ENCODE peak calls at places on chromosomes 11 and 22, in seven cellular contexts. One of them, this sample, is unnamed.

GRCh38 chr22:43152001-43152354 is 619 bp downstream of the TSPO start:
- DNase-seq in H9: no peak
- DNase-seq in trophoblast cell: no peak
- DNase-seq in H1: no peak
- DNase-seq in mesendoderm: peak
- DNase-seq in IMR-90: no peak
- DNase-seq in mesenchymal stem cell: no peak
- DNase-seq in this sample: no peak

GRCh38 chr11:64600281-64600992 is 9.4 kb downstream of the SLC22A12 start:
- DNase-seq in H9: no peak
- DNase-seq in mesenchymal stem cell: no peak
- DNase-seq in H1: no peak
- DNase-seq in IMR-90: no peak
- DNase-seq in trophoblast cell: no peak
- DNase-seq in mesendoderm: no peak
- DNase-seq in this sample: no peak

GRCh38 chr22:18975434-18976196 is 39.5 kb upstream of the PRODH start:
- DNase-seq in mesenchymal stem cell: no peak
- DNase-seq in IMR-90: no peak
- DNase-seq in H9: no peak
- DNase-seq in mesendoderm: no peak
- DNase-seq in H1: no peak
- DNase-seq in trophoblast cell: no peak
- DNase-seq in this sample: no peak

GRCh38 chr11:113202431-113202830 is 112.0 kb upstream of the TTC12 start:
- DNase-seq in trophoblast cell: peak
- DNase-seq in mesenchymal stem cell: no peak
- DNase-seq in H1: no peak
- DNase-seq in mesendoderm: peak
- DNase-seq in H9: no peak
- DNase-seq in IMR-90: no peak
- DNase-seq in this sample: no peak

GRCh38 chr11:58576792-58577440 is 1.3 kb upstream of the LPXN start:
- DNase-seq in trophoblast cell: no peak
- DNase-seq in mesendoderm: peak
- DNase-seq in mesenchymal stem cell: peak
- DNase-seq in IMR-90: peak
- DNase-seq in H1: no peak
- DNase-seq in H9: no peak
- DNase-seq in this sample: no peak

GRCh38 chr11:66842896-66843775 is at the start of gene RCE1:
- DNase-seq in IMR-90: peak
- DNase-seq in mesendoderm: peak
- DNase-seq in mesenchymal stem cell: peak
- DNase-seq in H9: peak
- DNase-seq in trophoblast cell: peak
- DNase-seq in H1: no peak
- DNase-seq in this sample: peak

GRCh38 chr11:64343740-64344133 is 3.7 kb downstream of the CCDC88B start:
- DNase-seq in H9: peak
- DNase-seq in IMR-90: no peak
- DNase-seq in mesendoderm: no peak
- DNase-seq in mesenchymal stem cell: no peak
- DNase-seq in H1: no peak
- DNase-seq in trophoblast cell: no peak
- DNase-seq in this sample: no peak

GRCh38 chr11:8389034-8389996 is 125.6 kb upstream of the LMO1 start:
- DNase-seq in mesenchymal stem cell: no peak
- DNase-seq in trophoblast cell: no peak
- DNase-seq in H1: no peak
- DNase-seq in H9: no peak
- DNase-seq in mesendoderm: no peak
- DNase-seq in IMR-90: no peak
- DNase-seq in this sample: no peak

GRCh38 chr11:103888541-103888951 is 147.9 kb upstream of the DDI1 start:
- DNase-seq in H1: no peak
- DNase-seq in mesendoderm: peak
- DNase-seq in trophoblast cell: no peak
- DNase-seq in IMR-90: no peak
- DNase-seq in H9: no peak
- DNase-seq in mesenchymal stem cell: no peak
- DNase-seq in this sample: no peak

GRCh38 chr11:103883856-103884255 is 152.6 kb upstream of the DDI1 start:
- DNase-seq in mesenchymal stem cell: no peak
- DNase-seq in H1: no peak
- DNase-seq in IMR-90: no peak
- DNase-seq in trophoblast cell: peak
- DNase-seq in H9: no peak
- DNase-seq in mesendoderm: no peak
- DNase-seq in this sample: no peak

GRCh38 chr11:103889679-103890078 is 146.8 kb upstream of the DDI1 start:
- DNase-seq in H1: no peak
- DNase-seq in H9: no peak
- DNase-seq in mesendoderm: no peak
- DNase-seq in mesenchymal stem cell: no peak
- DNase-seq in IMR-90: peak
- DNase-seq in trophoblast cell: no peak
- DNase-seq in this sample: no peak

GRCh38 chr11:103890654-103891053 is 145.8 kb upstream of the DDI1 start:
- DNase-seq in trophoblast cell: no peak
- DNase-seq in mesendoderm: no peak
- DNase-seq in H9: no peak
- DNase-seq in mesenchymal stem cell: no peak
- DNase-seq in H1: no peak
- DNase-seq in IMR-90: no peak
- DNase-seq in this sample: no peak

GRCh38 chr11:103887001-103887680 is 149.3 kb upstream of the DDI1 start:
- DNase-seq in mesendoderm: no peak
- DNase-seq in H1: no peak
- DNase-seq in H9: no peak
- DNase-seq in IMR-90: no peak
- DNase-seq in trophoblast cell: no peak
- DNase-seq in mesenchymal stem cell: no peak
- DNase-seq in this sample: no peak
- H3K4ac ChIP-seq in mesendoderm: no peak
- H3K4ac ChIP-seq in H1: no peak
- H3K4ac ChIP-seq in H9: no peak
- H3K4ac ChIP-seq in IMR-90: no peak
- H3K4ac ChIP-seq in trophoblast cell: no peak
- H3K4ac ChIP-seq in mesenchymal stem cell: no peak
- H3K4ac ChIP-seq in this sample: no peak

GRCh38 chr22:39238124-39238466 is 6.7 kb downstream of the PDGFB start:
- DNase-seq in H9: no peak
- DNase-seq in trophoblast cell: no peak
- DNase-seq in mesenchymal stem cell: no peak
- DNase-seq in IMR-90: no peak
- DNase-seq in mesendoderm: no peak
- DNase-seq in H1: no peak
- DNase-seq in this sample: no peak
- H3K23ac ChIP-seq in H9: no peak
- H3K23ac ChIP-seq in trophoblast cell: no peak
- H3K23ac ChIP-seq in mesenchymal stem cell: no peak
- H3K23ac ChIP-seq in IMR-90: no peak
- H3K23ac ChIP-seq in mesendoderm: no peak
- H3K23ac ChIP-seq in H1: no peak
- H3K23ac ChIP-seq in this sample: peak

DNA sequence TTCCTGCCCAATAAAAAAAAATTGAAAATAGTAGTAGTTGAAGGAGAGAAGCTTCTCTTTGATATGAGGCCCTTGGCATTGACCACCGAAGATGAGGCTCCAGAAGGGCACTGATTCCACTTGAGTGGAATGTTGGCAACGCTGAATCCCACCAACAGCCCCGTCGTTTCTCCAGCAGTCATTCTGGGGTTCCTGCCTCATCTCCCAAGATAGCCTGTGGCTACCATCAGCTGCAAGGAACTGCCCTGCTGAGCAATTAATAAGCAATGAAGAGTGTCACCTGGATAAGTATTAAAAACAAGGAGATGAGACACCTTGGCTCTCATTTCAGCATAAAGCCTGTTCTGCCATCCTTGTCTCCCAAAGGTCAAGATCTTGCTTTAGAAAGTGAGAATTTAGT is 144.1 kb downstream of the CSNK2A3 start:
- DNase-seq in IMR-90: no peak
- DNase-seq in mesenchymal stem cell: no peak
- DNase-seq in trophoblast cell: no peak
- DNase-seq in mesendoderm: no peak
- DNase-seq in H1: no peak
- DNase-seq in H9: no peak
- DNase-seq in this sample: no peak
- H3K4ac ChIP-seq in IMR-90: no peak
- H3K4ac ChIP-seq in mesenchymal stem cell: no peak
- H3K4ac ChIP-seq in trophoblast cell: no peak
- H3K4ac ChIP-seq in mesendoderm: no peak
- H3K4ac ChIP-seq in H1: no peak
- H3K4ac ChIP-seq in H9: no peak
- H3K4ac ChIP-seq in this sample: no peak

GRCh38 chr22:44365196-44365802 is 52.5 kb upstream of the SHISAL1 start:
- DNase-seq in mesendoderm: no peak
- DNase-seq in H9: no peak
- DNase-seq in IMR-90: no peak
- DNase-seq in trophoblast cell: no peak
- DNase-seq in H1: no peak
- DNase-seq in mesenchymal stem cell: no peak
- DNase-seq in this sample: no peak
- H3K23ac ChIP-seq in mesendoderm: no peak
- H3K23ac ChIP-seq in H9: no peak
- H3K23ac ChIP-seq in IMR-90: no peak
- H3K23ac ChIP-seq in trophoblast cell: no peak
- H3K23ac ChIP-seq in H1: no peak
- H3K23ac ChIP-seq in mesenchymal stem cell: no peak
- H3K23ac ChIP-seq in this sample: no peak

DNA sequence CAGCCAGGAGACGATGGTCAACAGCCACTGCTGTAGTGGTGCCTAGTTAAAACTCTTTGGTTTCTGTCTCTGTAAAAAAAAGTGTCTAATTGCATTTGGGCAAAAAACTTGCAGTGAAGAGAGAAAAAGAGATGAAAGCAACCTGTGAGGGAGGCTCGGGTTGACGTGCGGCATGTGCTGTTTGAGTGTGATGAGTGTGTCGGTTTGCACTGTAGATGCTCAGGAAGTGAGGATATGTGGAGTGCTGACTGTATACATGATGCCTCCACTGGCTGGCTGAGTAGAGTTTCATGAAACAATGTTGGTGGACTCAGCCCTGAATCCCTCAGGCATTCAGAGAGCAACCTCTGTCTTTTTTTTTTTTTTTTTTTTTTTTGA is 4.3 kb upstream of the DGCR6L start:
- DNase-seq in mesenchymal stem cell: no peak
- DNase-seq in trophoblast cell: no peak
- DNase-seq in mesendoderm: no peak
- DNase-seq in H1: no peak
- DNase-seq in H9: peak
- DNase-seq in IMR-90: no peak
- DNase-seq in this sample: no peak
- H3K4ac ChIP-seq in mesenchymal stem cell: no peak
- H3K4ac ChIP-seq in trophoblast cell: no peak
- H3K4ac ChIP-seq in mesendoderm: no peak
- H3K4ac ChIP-seq in H1: no peak
- H3K4ac ChIP-seq in H9: no peak
- H3K4ac ChIP-seq in IMR-90: no peak
- H3K4ac ChIP-seq in this sample: no peak

This sample was measured in neuronal stem cell.